ENCODE peak calls at places on chromosomes 16 and 17, in five cellular contexts. F is CD8-positive, alpha-beta T cell; G is neural progenitor cell; H is GM13976; N is H1. I is an unnamed sample.

GRCh38 chr16:27699540-27699939 is 149.6 kb downstream of the KATNIP start:
- DNase-seq in G (no peak), F (no peak), N (no peak), H (no peak), I (no peak)

GRCh38 chr16:88633684-88634140 is 4.7 kb upstream of the IL17C start:
- DNase-seq in N (peak; percentile 73), F (no peak), H (peak; percentile 89), G (peak; percentile 69), I (peak; percentile 57)

GRCh38 chr17:1997587-1998425 is 27.3 kb downstream of the RTN4RL1 start:
- DNase-seq in F (no peak), H (no peak), N (peak; percentile 68), G (peak; percentile 78), I (no peak)

GRCh38 chr17:6241381-6241780 is 171.2 kb downstream of the WSCD1 start:
- DNase-seq in G (no peak), N (no peak), F (no peak), H (no peak), I (no peak)

GRCh38 chr17:33949100-33949499 is 306.0 kb upstream of the CCL2 start:
- DNase-seq in N (peak; percentile 73), F (no peak), H (no peak), G (peak; percentile 70), I (peak; percentile 68)

GRCh38 chr17:73647331-73647730 is 3.1 kb upstream of the SDK2 start:
- DNase-seq in G (no peak), F (no peak), N (no peak), H (no peak), I (peak; percentile 26)

GRCh38 chr17:78680436-78680835 is 101.6 kb downstream of the CYTH1 start:
- DNase-seq in N (no peak), F (no peak), H (no peak), G (no peak), I (no peak)

GRCh38 chr16:87463722-87464690 is 28.8 kb downstream of the ZCCHC14 start:
- DNase-seq in F (peak; percentile 31), H (peak; percentile 69), G (no peak), N (no peak), I (peak; percentile 42)

GRCh38 chr17:35069311-35069710 is 5.8 kb upstream of the RFFL start:
- DNase-seq in H (no peak), N (no peak), G (no peak), F (no peak), I (no peak)

GRCh38 chr17:82939213-82940030 is 99.6 kb upstream of the ZNF750 start:
- DNase-seq in H (no peak), N (no peak), F (no peak), G (no peak), I (no peak)

GRCh38 chr16:46620265-46621005 is 744 bp downstream of the SHCBP1 start:
- DNase-seq in N (no peak), H (peak; percentile 56), G (no peak), F (no peak), I (no peak)

GRCh38 chr16:79653337-79654000 is 52.9 kb upstream of the MAF start:
- DNase-seq in G (no peak), F (no peak), N (no peak), H (no peak), I (no peak)
- TF ChIP-seq CTCF in G (no peak), F (no peak), N (no peak), H (no peak), I (no peak)

GRCh38 chr16:22099256-22099975 is 7.1 kb downstream of the VWA3A start:
- DNase-seq in F (no peak), N (no peak), G (no peak), H (no peak), I (no peak)

GRCh38 chr16:22093952-22094351 is 1.6 kb downstream of the VWA3A start:
- DNase-seq in G (peak; percentile 16), F (no peak), H (no peak), N (no peak), I (no peak)

GRCh38 chr16:22103371-22103890 is 11.1 kb downstream of the VWA3A start:
- DNase-seq in N (no peak), F (no peak), H (no peak), G (no peak), I (no peak)

DNA sequence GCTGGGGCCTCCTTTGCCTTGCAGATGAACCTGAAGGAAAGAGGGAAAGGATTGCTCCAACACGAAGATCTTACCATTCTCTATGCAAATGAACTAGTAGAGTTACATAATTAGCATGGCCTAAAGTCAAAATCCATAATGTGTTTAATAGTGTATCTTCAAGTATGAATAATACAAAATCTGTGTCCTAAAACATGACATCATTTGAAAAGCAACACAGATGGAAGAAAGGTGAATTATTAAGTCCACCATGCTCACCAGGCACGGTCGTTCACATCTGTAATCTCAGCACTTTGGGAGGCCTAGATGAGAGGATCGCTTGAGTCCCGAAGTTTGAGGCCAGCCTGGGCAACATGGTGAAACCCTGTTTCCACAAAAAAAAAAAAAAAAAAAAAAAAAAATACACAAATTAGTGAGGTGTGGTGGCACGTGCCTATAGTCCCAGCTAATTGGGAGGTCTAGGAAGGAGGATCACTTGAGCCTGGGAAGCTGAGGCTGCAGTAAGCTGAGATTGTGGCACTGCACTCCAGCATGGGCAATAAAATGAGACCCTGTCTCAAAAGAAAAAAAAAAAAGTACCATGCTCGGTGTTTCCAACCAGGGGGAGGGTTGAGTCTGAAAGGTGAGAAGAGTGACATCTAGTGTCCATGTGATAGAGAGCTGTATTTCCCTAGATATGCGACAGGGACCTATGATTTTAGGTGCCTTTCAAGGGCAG is 6.4 kb downstream of the VWA3A start:
- DNase-seq in H (peak; percentile 66), N (no peak), F (no peak), G (peak; percentile 75), I (no peak)
- TF ChIP-seq CTCF in H (peak; percentile 81), N (peak; percentile 82), F (peak; percentile 44), G (peak; percentile 75), I (peak; percentile 25)

GRCh38 chr16:85348065-85348840 is 236.0 kb upstream of the CIBAR2 start:
- DNase-seq in G (no peak), N (no peak), F (no peak), H (no peak), I (no peak)

GRCh38 chr16:85346404-85347212 is 234.3 kb upstream of the CIBAR2 start:
- DNase-seq in N (no peak), G (no peak), H (no peak), F (no peak), I (no peak)

GRCh38 chr16:85345129-85345639 is 232.9 kb upstream of the CIBAR2 start:
- DNase-seq in N (no peak), F (no peak), G (no peak), H (no peak), I (no peak)

GRCh38 chr16:85348921-85349334 is 236.7 kb upstream of the CIBAR2 start:
- DNase-seq in N (no peak), G (no peak), F (no peak), H (no peak), I (no peak)

GRCh38 chr16:85347213-85347591 is 234.9 kb upstream of the CIBAR2 start:
- DNase-seq in F (no peak), H (no peak), G (peak; percentile 60), N (peak; percentile 74), I (no peak)
- TF ChIP-seq CTCF in F (no peak), H (peak; percentile 32), G (peak; percentile 58), N (peak; percentile 93), I (no peak)

DNA sequence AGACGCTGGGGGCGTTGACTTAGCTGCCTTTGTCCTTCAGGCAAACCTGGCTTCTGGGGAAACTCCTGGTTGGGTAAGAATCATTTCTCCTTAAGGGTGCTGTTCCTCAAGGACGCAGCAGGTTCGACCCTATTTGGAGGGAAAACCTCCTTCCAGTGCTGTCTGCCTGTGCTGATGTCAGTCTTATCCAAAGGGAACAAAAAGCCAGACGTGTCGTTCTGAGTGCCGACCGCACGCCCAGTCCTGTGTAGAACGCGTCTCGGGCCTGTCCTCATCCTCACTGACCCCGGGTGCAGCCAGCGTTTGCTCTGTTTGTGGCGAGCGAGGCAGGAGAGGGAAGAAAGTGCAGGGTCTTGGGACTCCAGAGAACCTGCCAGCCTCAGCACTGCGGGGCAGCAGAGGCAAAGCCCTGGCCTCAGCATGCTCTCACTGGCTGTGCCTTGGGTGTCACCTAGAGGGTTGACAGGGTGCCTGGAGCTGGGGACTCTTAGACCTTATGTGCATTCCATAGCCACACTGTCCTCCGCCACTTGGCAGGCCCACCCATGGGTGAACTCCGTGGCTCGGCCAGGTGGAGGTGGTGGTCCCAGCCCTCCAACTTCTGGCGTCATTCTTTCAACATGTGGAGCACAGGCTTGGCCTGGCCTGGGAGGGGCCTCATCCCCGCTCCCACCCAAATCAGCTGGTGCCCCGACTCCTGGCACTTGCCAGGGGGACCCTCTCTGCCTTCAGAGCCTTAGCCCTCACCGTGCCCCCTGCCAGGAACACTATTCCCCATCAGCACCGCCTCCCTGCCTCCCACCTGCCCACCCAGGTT is 6.0 kb downstream of the SNN start:
- DNase-seq in F (no peak), N (no peak), H (no peak), G (no peak), I (no peak)
- TF ChIP-seq CTCF in F (no peak), N (no peak), H (no peak), G (no peak), I (no peak)

GRCh38 chr16:24837969-24838368 is 7.8 kb upstream of the SLC5A11 start:
- DNase-seq in H (no peak), F (no peak), N (no peak), G (no peak), I (no peak)

GRCh38 chr16:24836836-24837235 is 8.9 kb upstream of the SLC5A11 start:
- DNase-seq in F (no peak), N (no peak), H (no peak), G (no peak), I (no peak)

GRCh38 chr16:24838554-24839266 is 7.1 kb upstream of the SLC5A11 start:
- DNase-seq in H (no peak), F (no peak), N (no peak), G (no peak), I (no peak)

GRCh38 chr16:24833352-24833751 is 12.4 kb upstream of the SLC5A11 start:
- DNase-seq in G (no peak), H (no peak), F (no peak), N (no peak), I (no peak)

DNA sequence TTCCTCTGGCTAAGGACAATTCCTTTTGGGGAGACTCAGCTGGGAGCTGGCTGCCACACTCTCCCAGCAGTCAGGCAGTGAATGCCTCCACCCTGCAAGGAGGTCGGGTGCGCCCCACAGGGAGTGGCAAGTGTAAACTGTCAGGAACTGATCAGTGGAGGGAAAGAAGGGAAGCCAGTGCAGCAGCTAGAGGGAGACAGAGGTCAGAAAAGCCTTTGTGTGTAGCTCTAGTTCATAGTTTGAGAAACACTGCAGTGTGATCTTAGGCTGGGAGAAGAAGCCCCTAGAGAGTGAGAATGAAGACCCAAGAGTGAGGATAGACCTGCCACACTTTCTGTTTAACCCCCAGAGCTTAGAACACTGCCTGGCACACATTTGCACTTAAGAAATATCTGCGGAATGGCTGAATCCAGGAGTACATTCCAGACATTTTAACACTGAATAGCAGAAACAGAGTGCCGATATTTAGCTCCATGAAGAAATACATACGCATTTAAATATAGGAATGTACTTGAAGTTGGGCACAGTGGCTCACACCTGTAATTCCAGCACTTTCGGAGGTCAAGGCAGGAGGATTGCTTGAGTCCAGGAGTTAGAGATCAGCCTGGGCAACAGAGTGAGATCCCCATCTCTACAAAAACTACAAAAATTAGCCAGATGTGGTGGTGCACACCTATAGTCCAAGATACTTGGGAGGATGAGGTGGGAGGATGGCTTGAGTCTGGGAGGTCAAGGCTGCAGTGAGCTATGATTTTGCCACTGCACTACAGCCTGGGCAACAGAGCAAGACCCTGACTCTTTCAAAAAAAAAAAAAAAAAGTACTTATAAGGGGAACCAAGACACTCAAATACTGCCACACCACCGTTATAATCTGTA is 11.1 kb upstream of the SLC5A11 start:
- DNase-seq in G (peak; percentile 60), F (no peak), N (peak; percentile 55), H (peak; percentile 56), I (peak; percentile 27)
- TF ChIP-seq CTCF in G (peak; percentile 57), F (no peak), N (peak; percentile 83), H (peak; percentile 51), I (no peak)

I was measured in endothelial cell.